ENCODE peak calls at places on chromosome 10, in eight cellular contexts. H, Q, M, U, G, E, Z and R are unnamed samples.

GRCh38 chr10:89295597-89295996 is 6.2 kb upstream of the IFIT2 start:
- DNase-seq in H (peak), Q (peak), M (no peak), U (no peak), G (peak), E (no peak), Z (peak), R (no peak)

GRCh38 chr10:110634527-110635209 is 9.5 kb upstream of the RBM20 start:
- DNase-seq in H (no peak), Q (no peak), M (no peak), U (no peak), G (no peak), E (peak), Z (no peak), R (no peak)

GRCh38 chr10:70664702-70665195 is 7.6 kb upstream of the ADAMTS14 start:
- DNase-seq in H (no peak), Q (peak), M (no peak), U (no peak), G (peak), E (no peak), Z (peak), R (peak)

GRCh38 chr10:57664815-57665214 is 602.9 kb downstream of the IPMK start:
- DNase-seq in H (no peak), Q (no peak), M (no peak), U (no peak), G (peak), E (no peak), Z (no peak), R (peak)

GRCh38 chr10:101367569-101368453 is 13.8 kb downstream of the BTRC start:
- DNase-seq in H (no peak), Q (peak), M (no peak), U (peak), G (peak), E (no peak), Z (peak), R (peak)

GRCh38 chr10:110425684-110426293 is 71.9 kb upstream of the DUSP5 start:
- DNase-seq in H (no peak), Q (peak), M (no peak), U (peak), G (peak), E (peak), Z (peak), R (no peak)

GRCh38 chr10:3932597-3933380 is 147.8 kb upstream of the KLF6 start:
- DNase-seq in H (no peak), Q (no peak), M (no peak), U (peak), G (no peak), E (no peak), Z (no peak), R (no peak)

GRCh38 chr10:12500406-12501303 is 151.3 kb downstream of the CAMK1D start:
- DNase-seq in H (no peak), Q (peak), M (no peak), U (no peak), G (peak), E (no peak), Z (no peak), R (no peak)

GRCh38 chr10:11430421-11431275 is 180.8 kb downstream of the USP6NL start:
- DNase-seq in H (no peak), Q (no peak), M (no peak), U (no peak), G (no peak), E (no peak), Z (no peak), R (no peak)

GRCh38 chr10:5530846-5531557 is 6.2 kb downstream of the CALML3 start:
- DNase-seq in H (no peak), Q (no peak), M (no peak), U (no peak), G (no peak), E (peak), Z (no peak), R (no peak)

GRCh38 chr10:103814104-103814503 is 41.3 kb downstream of the SH3PXD2A start:
- DNase-seq in H (no peak), Q (no peak), M (no peak), U (no peak), G (no peak), E (peak), Z (no peak), R (no peak)

GRCh38 chr10:88293073-88293472 is 290.0 kb downstream of the RNLS start:
- DNase-seq in H (no peak), Q (no peak), M (no peak), U (no peak), G (peak), E (no peak), Z (peak), R (no peak)

GRCh38 chr10:30294506-30295280 is 54.4 kb downstream of the MTPAP start:
- DNase-seq in H (no peak), Q (no peak), M (no peak), U (no peak), G (no peak), E (no peak), Z (no peak), R (no peak)

GRCh38 chr10:4068255-4069028 is 283.4 kb upstream of the KLF6 start:
- DNase-seq in H (no peak), Q (no peak), M (no peak), U (no peak), G (no peak), E (no peak), Z (no peak), R (peak)

GRCh38 chr10:5291501-5292195 is 73.1 kb upstream of the UCN3 start:
- DNase-seq in H (peak), Q (peak), M (peak), U (peak), G (peak), E (peak), Z (peak), R (peak)

GRCh38 chr10:71378341-71379117 is 18.2 kb upstream of the CDH23 start:
- DNase-seq in H (no peak), Q (no peak), M (no peak), U (no peak), G (no peak), E (no peak), Z (no peak), R (no peak)

GRCh38 chr10:35218339-35218955 is 91.8 kb downstream of the CREM start:
- DNase-seq in H (peak), Q (peak), M (peak), U (peak), G (peak), E (peak), Z (peak), R (peak)

GRCh38 chr10:133142523-133143199 is 17.4 kb upstream of the KNDC1 start:
- DNase-seq in H (no peak), Q (no peak), M (no peak), U (no peak), G (no peak), E (peak), Z (no peak), R (no peak)

GRCh38 chr10:11699546-11700097 is 42.6 kb upstream of the ECHDC3 start:
- DNase-seq in H (no peak), Q (no peak), M (no peak), U (no peak), G (no peak), E (no peak), Z (no peak), R (no peak)

GRCh38 chr10:21292763-21293517 is 232.5 kb downstream of the SKIDA1 start:
- DNase-seq in H (no peak), Q (peak), M (no peak), U (no peak), G (peak), E (peak), Z (peak), R (peak)

GRCh38 chr10:110005716-110006115 is 2.1 kb upstream of the ADD3 start:
- DNase-seq in H (no peak), Q (no peak), M (no peak), U (peak), G (peak), E (no peak), Z (peak), R (no peak)

GRCh38 chr10:109966961-109967738 is 40.6 kb upstream of the ADD3 start:
- DNase-seq in H (no peak), Q (peak), M (no peak), U (no peak), G (peak), E (no peak), Z (peak), R (no peak)

GRCh38 chr10:3043512-3044368 is 23.6 kb upstream of the PFKP start:
- DNase-seq in H (peak), Q (peak), M (peak), U (peak), G (peak), E (peak), Z (peak), R (peak)

GRCh38 chr10:33224251-33224965 is 110.1 kb downstream of the NRP1 start:
- DNase-seq in H (no peak), Q (no peak), M (no peak), U (no peak), G (no peak), E (no peak), Z (no peak), R (no peak)

GRCh38 chr10:31808258-31809218 is 120.1 kb downstream of the ARHGAP12 start:
- DNase-seq in H (peak), Q (peak), M (no peak), U (peak), G (peak), E (peak), Z (peak), R (peak)

GRCh38 chr10:124476043-124476725 is 14.6 kb downstream of the LHPP start:
- DNase-seq in H (no peak), Q (no peak), M (no peak), U (no peak), G (no peak), E (no peak), Z (no peak), R (no peak)

GRCh38 chr10:57807906-57808305 is 459.8 kb downstream of the IPMK start:
- DNase-seq in H (no peak), Q (no peak), M (no peak), U (no peak), G (no peak), E (no peak), Z (no peak), R (no peak)

GRCh38 chr10:119595134-119595714 is 1.5 kb downstream of the TIAL1 start:
- DNase-seq in H (no peak), Q (no peak), M (no peak), U (no peak), G (peak), E (no peak), Z (peak), R (no peak)

GRCh38 chr10:4851846-4852245 is 25.8 kb downstream of the AKR1E2 start:
- DNase-seq in H (no peak), Q (no peak), M (no peak), U (no peak), G (no peak), E (peak), Z (no peak), R (no peak)

GRCh38 chr10:102225646-102226541 is at the start of gene ELOVL3:
- DNase-seq in H (peak), Q (peak), M (peak), U (peak), G (peak), E (peak), Z (peak), R (peak)

GRCh38 chr10:34797155-34797554 is 17.9 kb downstream of the PARD3 start:
- DNase-seq in H (no peak), Q (no peak), M (no peak), U (no peak), G (no peak), E (no peak), Z (no peak), R (no peak)

GRCh38 chr10:541750-542371 is 147.6 kb downstream of the DIP2C start:
- DNase-seq in H (no peak), Q (no peak), M (no peak), U (no peak), G (no peak), E (no peak), Z (no peak), R (no peak)

GRCh38 chr10:80536361-80536835 is 1.3 kb upstream of the SH2D4B start:
- DNase-seq in H (no peak), Q (no peak), M (no peak), U (no peak), G (no peak), E (no peak), Z (no peak), R (no peak)

GRCh38 chr10:77532068-77532467 is 105.5 kb downstream of the KCNMA1 start:
- DNase-seq in H (no peak), Q (peak), M (no peak), U (no peak), G (peak), E (no peak), Z (peak), R (no peak)